ENCODE peak calls at places on chromosomes 16 and 17, in four cellular contexts. V is GM12878, E is K562, U is HL-60. H is an unnamed sample.

GRCh38 chr17:78793968-78794367 is 11.9 kb upstream of the CYTH1 start:
- DNase-seq in V (no peak), E (no peak), U (no peak), H (no peak)

GRCh38 chr17:43416998-43417891 is 18.5 kb downstream of the ARL4D start:
- DNase-seq in V (no peak), E (no peak), U (no peak), H (no peak)

GRCh38 chr17:37742762-37743611 is 1.9 kb downstream of the HNF1B start:
- DNase-seq in V (no peak), E (no peak), U (no peak), H (peak; percentile 37)

GRCh38 chr17:63137163-63137562 is 171.1 kb downstream of the TANC2 start:
- DNase-seq in V (no peak), E (no peak), U (no peak), H (no peak)

GRCh38 chr16:63467513-63467912 is 1431.3 kb upstream of the CDH8 start:
- DNase-seq in V (no peak), E (no peak), U (no peak), H (no peak)

GRCh38 chr16:8855051-8855786 is 13.6 kb downstream of the CARHSP1 start:
- DNase-seq in V (no peak), E (peak; percentile 31), U (no peak), H (no peak)

GRCh38 chr17:4539025-4539424 is 16.2 kb downstream of the MYBBP1A start:
- DNase-seq in V (no peak), E (no peak), U (no peak), H (no peak)

GRCh38 chr17:13480877-13481276 is 120.9 kb downstream of the HS3ST3A1 start:
- DNase-seq in V (no peak), E (no peak), U (no peak), H (no peak)

GRCh38 chr16:25108054-25108453 is 3.5 kb upstream of the LCMT1 start:
- DNase-seq in V (no peak), E (peak; percentile 75), U (no peak), H (no peak)

DNA sequence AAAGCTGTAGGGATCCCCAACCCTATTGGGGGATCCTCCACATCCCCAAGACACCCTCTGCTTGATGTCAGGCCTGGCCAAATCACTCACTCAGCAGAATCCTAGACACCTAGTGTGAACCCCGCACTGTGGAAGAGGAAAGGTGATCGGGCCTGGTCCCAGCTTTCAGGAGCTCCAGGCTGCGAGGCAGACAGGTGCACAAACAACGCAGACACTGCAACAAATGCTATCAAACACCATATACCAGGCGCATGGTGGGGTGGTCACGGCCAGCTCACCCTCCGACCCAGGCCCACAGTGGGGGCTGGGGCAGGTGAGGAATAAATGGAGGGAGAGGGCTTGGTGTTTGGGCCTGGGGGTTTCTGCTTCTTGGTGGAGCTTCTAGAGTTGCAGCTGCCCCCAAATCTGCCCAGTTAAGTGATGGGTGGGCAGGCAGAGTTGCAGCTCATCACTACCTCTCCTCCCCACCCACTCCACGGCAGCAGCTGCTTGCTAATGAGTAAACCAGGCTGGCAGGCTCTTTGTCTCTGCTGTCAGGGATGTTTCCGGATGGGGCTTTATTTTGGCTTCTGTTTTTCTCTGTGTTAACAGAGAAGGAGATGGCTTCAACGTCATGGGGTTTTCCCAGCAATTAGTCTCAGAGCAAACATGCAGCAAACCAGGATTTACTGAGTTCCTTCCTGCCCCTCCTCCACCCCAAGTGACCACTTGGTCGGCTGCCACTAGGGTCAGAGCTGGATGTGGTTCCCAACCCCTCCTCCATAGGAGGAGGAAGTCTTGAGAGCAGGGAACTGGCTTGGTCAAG is 46.6 kb downstream of the PECAM1 start:
- DNase-seq in V (no peak), E (no peak), U (no peak), H (no peak)
- TF ChIP-seq POLR2AphosphoS5 in V (no peak), E (no peak), U (no peak), H (no peak)

GRCh38 chr17:44527102-44527501 is 23.9 kb upstream of the GPATCH8 start:
- DNase-seq in V (no peak), E (no peak), U (no peak), H (no peak)

GRCh38 chr17:44518032-44518431 is 14.8 kb upstream of the GPATCH8 start:
- DNase-seq in V (no peak), E (no peak), U (no peak), H (no peak)

GRCh38 chr17:44527954-44528353 is 24.7 kb upstream of the GPATCH8 start:
- DNase-seq in V (no peak), E (no peak), U (no peak), H (no peak)

GRCh38 chr17:44523672-44523972 is 20.4 kb upstream of the GPATCH8 start:
- DNase-seq in V (no peak), E (no peak), U (no peak), H (no peak)

GRCh38 chr17:44522883-44523671 is 19.9 kb upstream of the GPATCH8 start:
- DNase-seq in V (peak; percentile 46), E (peak; percentile 82), U (no peak), H (peak; percentile 65)
- TF ChIP-seq SPI1 in V (no peak), E (no peak), U (no peak), H (no peak)

DNA sequence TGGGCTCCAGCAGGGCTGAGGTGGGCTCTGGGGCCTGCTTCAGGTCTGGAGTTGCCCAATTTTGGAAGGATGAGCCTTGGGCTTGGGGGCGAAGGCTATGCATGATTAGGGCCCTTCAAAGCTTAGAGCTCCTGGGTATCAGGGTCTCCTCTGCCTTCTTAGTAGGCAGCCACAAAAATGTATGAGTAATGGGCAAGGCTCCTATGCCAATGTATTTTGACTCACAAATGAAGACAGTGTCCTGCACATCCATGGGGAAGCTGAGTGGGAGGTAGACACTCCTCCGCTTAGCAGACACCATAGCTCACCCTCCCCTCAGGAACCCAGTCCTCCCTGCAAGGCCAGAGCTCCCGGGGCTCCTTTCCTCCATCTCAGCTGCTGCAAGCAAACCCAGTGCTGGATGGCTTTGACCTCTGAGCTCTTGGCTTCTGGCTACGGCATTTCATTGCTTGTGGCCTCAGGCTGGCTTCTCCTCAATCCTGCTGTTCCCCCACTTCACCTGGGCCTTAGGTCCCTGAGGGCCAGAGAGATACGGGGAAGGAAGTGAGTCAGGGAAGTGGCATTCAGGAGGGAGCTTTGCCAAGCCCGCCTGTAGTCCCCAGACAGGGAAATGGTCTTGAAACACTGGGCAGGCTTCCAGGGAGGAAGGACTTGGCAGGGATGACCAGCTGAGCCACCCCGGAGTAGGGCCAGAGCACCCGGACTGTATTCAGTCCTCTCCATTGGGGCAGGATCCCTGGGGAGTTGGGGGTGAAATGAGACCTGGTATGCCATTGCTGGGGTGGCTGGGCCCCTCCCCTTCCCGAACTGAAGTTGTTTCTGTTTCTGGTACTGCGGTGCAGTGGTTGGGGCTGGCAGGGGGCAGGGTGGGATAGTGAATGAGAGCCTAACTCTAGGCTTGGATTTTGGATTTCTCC is 4.4 kb downstream of the ABCC3 start:
- DNase-seq in V (no peak), E (no peak), U (no peak), H (no peak)
- TF ChIP-seq POLR2AphosphoS5 in V (no peak), E (no peak), U (no peak), H (no peak)

GRCh38 chr17:56771975-56772374 is 61.7 kb downstream of the C17orf67 start:
- DNase-seq in V (no peak), E (no peak), U (no peak), H (no peak)
- TF ChIP-seq SPI1 in V (no peak), E (no peak), U (no peak), H (no peak)

DNA sequence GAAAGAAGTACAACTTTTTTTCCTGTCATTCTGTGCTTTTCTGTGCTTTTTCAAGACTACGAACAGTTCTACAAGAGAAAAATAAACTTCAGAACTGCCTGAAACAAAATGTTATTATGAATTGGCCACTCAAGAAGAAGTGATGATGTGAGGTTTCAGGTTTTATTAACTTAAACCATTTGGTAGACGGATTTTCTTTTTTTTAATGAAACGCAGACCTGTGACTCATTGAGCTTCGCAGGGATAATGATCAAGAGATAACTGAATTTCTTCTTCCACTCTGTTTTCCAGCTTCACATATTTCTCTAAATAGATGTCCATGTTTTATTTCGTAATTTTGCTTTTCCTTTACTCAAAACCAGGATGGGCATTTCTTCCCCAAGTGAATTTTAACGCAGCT is 32.7 kb downstream of the AIPL1 start:
- DNase-seq in V (no peak), E (no peak), U (no peak), H (no peak)
- TF ChIP-seq POLR2AphosphoS5 in V (no peak), E (no peak), U (no peak), H (no peak)

DNA sequence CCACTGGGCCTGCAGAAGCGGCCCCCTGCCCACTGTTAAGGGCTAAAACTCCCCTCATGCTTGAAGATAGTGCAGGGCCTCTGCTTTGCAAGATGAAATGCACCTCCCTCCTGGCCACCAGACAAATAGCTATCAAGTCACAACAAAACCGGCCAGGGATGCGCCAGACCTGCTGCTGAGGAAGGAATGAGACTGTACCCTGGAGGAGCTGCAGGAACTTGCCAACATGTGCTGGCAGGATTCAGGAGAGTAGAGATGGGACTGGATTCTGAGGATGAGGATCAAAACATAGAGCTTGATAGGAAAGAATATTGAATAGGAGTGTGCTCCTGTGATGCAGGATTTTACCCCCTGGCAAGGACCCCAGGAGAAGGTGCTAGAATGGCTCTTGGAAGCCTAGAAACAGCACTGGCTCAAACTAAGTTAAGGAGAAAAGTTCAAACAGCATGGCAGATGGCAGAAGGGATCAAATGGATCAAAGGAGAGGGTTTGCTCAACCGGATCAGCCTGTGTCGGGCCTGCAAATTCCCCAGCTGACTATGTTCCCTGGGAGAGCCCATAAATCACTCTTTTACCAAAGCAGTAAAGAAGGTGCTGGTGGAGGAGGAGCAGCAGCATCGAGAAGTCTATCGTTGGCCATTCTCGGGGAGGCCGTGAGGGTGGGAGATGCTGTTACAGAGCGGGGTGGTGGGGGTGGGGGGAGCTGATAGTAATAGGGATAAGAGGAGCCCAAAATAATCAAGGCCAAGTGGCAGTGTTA is 27.2 kb upstream of the XYLT2 start:
- DNase-seq in V (no peak), E (no peak), U (no peak), H (no peak)
- TF ChIP-seq SPI1 in V (no peak), E (no peak), U (no peak), H (no peak)

GRCh38 chr16:56425439-56425832 is at the start of gene AMFR:
- DNase-seq in V (no peak), E (peak; percentile 87), U (peak; percentile 47), H (peak; percentile 79)
- TF ChIP-seq POLR2AphosphoS5 in V (no peak), E (no peak), U (no peak), H (no peak)

DNA sequence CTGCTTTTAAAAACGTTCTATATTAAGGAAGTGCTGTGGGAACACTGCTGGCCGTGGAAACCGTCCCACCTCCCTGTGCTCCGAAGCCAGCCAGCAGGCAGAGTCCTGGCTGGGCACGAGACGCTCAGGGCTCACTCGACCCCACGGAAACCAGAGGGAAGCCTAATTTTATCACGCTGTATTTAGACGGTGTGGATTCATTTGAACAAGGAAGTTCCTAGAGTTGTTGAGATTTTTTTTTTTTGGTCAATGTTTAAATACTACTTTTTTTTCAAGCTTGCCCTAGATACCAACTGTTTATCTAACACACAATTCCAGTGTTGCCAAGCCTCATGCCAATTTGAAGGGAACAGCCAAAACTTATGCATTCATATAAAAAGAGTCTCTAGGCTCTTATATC is 25.8 kb downstream of the ADCY9 start:
- DNase-seq in V (no peak), E (no peak), U (no peak), H (no peak)
- TF ChIP-seq SPI1 in V (no peak), E (no peak), U (peak; percentile 48), H (no peak)

GRCh38 chr16:70805787-70806186 is 4.8 kb upstream of the VAC14 start:
- DNase-seq in V (no peak), E (no peak), U (no peak), H (no peak)
- TF ChIP-seq POLR2AphosphoS5 in V (no peak), E (no peak), U (no peak), H (no peak)

GRCh38 chr17:28702752-28703150 is 8.9 kb downstream of the PROCA1 start:
- DNase-seq in V (no peak), E (no peak), U (no peak), H (no peak)
- TF ChIP-seq SPI1 in V (no peak), E (no peak), U (no peak), H (no peak)

H was measured in GM12891.